ENCODE peak calls at places on chromosomes 5 and 9, in five cellular contexts. One of them, this sample, is unnamed.

GRCh38 chr5:99320461-99320860 is 391.7 kb upstream of the CHD1 start:
- DNase-seq in H1: no peak
- DNase-seq in left ventricle myocardium inferior: no peak
- DNase-seq in choroid plexus epithelial cell: peak
- DNase-seq in AG09309: no peak
- DNase-seq in this sample: peak

GRCh38 chr9:92208693-92209524 is 84.6 kb downstream of the IARS1 start:
- DNase-seq in H1: no peak
- DNase-seq in left ventricle myocardium inferior: no peak
- DNase-seq in choroid plexus epithelial cell: no peak
- DNase-seq in AG09309: no peak
- DNase-seq in this sample: no peak

GRCh38 chr9:132078369-132079356 is 1.0 kb downstream of the MED27 start:
- DNase-seq in H1: no peak
- DNase-seq in left ventricle myocardium inferior: no peak
- DNase-seq in choroid plexus epithelial cell: peak
- DNase-seq in AG09309: no peak
- DNase-seq in this sample: peak

GRCh38 chr5:64190562-64191306 is 25.1 kb downstream of the RNF180 start:
- DNase-seq in H1: no peak
- DNase-seq in left ventricle myocardium inferior: no peak
- DNase-seq in choroid plexus epithelial cell: no peak
- DNase-seq in AG09309: no peak
- DNase-seq in this sample: no peak

GRCh38 chr9:36064448-36065037 is 27.8 kb downstream of the RECK start:
- DNase-seq in H1: no peak
- DNase-seq in left ventricle myocardium inferior: no peak
- DNase-seq in choroid plexus epithelial cell: peak
- DNase-seq in AG09309: no peak
- DNase-seq in this sample: peak

GRCh38 chr5:83149671-83150070 is 72.3 kb downstream of the XRCC4 start:
- DNase-seq in H1: no peak
- DNase-seq in left ventricle myocardium inferior: no peak
- DNase-seq in choroid plexus epithelial cell: peak
- DNase-seq in AG09309: no peak
- DNase-seq in this sample: no peak

GRCh38 chr9:70411930-70412677 is 2.4 kb downstream of the KLF9 start:
- DNase-seq in H1: peak
- DNase-seq in left ventricle myocardium inferior: peak
- DNase-seq in choroid plexus epithelial cell: peak
- DNase-seq in AG09309: no peak
- DNase-seq in this sample: peak

GRCh38 chr5:34474573-34475021 is 181.5 kb upstream of the RAI14 start:
- DNase-seq in H1: no peak
- DNase-seq in left ventricle myocardium inferior: no peak
- DNase-seq in choroid plexus epithelial cell: peak
- DNase-seq in AG09309: peak
- DNase-seq in this sample: peak

GRCh38 chr5:77292026-77292757 is 81.7 kb downstream of the PDE8B start:
- DNase-seq in H1: no peak
- DNase-seq in left ventricle myocardium inferior: no peak
- DNase-seq in choroid plexus epithelial cell: peak
- DNase-seq in AG09309: peak
- DNase-seq in this sample: no peak

GRCh38 chr5:123460296-123460729 is 37.1 kb upstream of the CEP120 start:
- DNase-seq in H1: no peak
- DNase-seq in left ventricle myocardium inferior: no peak
- DNase-seq in choroid plexus epithelial cell: peak
- DNase-seq in AG09309: no peak
- DNase-seq in this sample: peak

GRCh38 chr5:157471709-157472108 is 11.7 kb downstream of the NIPAL4 start:
- DNase-seq in H1: no peak
- DNase-seq in left ventricle myocardium inferior: no peak
- DNase-seq in choroid plexus epithelial cell: peak
- DNase-seq in AG09309: no peak
- DNase-seq in this sample: peak

GRCh38 chr9:34507966-34508365 is 14.8 kb downstream of the ENHO start:
- DNase-seq in H1: no peak
- DNase-seq in left ventricle myocardium inferior: no peak
- DNase-seq in choroid plexus epithelial cell: no peak
- DNase-seq in AG09309: no peak
- DNase-seq in this sample: no peak

GRCh38 chr9:38662763-38663593 is 42.6 kb upstream of the ANKRD18A start:
- DNase-seq in H1: no peak
- DNase-seq in left ventricle myocardium inferior: no peak
- DNase-seq in choroid plexus epithelial cell: peak
- DNase-seq in AG09309: no peak
- DNase-seq in this sample: no peak

GRCh38 chr5:166961028-166961427 is 1330.4 kb upstream of the WWC1 start:
- DNase-seq in H1: no peak
- DNase-seq in left ventricle myocardium inferior: no peak
- DNase-seq in choroid plexus epithelial cell: peak
- DNase-seq in AG09309: no peak
- DNase-seq in this sample: no peak

GRCh38 chr5:180339583-180340183 is 13.5 kb downstream of the GFPT2 start:
- DNase-seq in H1: no peak
- DNase-seq in left ventricle myocardium inferior: no peak
- DNase-seq in choroid plexus epithelial cell: peak
- DNase-seq in AG09309: no peak
- DNase-seq in this sample: no peak

GRCh38 chr9:60545346-60546315 is 368.6 kb upstream of the SPATA31A5 start:
- DNase-seq in H1: no peak
- DNase-seq in left ventricle myocardium inferior: no peak
- DNase-seq in choroid plexus epithelial cell: no peak
- DNase-seq in AG09309: no peak
- DNase-seq in this sample: no peak

GRCh38 chr9:69578026-69578425 is 94.1 kb downstream of the APBA1 start:
- DNase-seq in H1: no peak
- DNase-seq in left ventricle myocardium inferior: peak
- DNase-seq in choroid plexus epithelial cell: no peak
- DNase-seq in AG09309: no peak
- DNase-seq in this sample: no peak

GRCh38 chr5:138770291-138770690 is 17.1 kb downstream of the CTNNA1 start:
- DNase-seq in H1: no peak
- DNase-seq in left ventricle myocardium inferior: no peak
- DNase-seq in choroid plexus epithelial cell: peak
- DNase-seq in AG09309: no peak
- DNase-seq in this sample: no peak

GRCh38 chr9:128122809-128123175 is 4.7 kb downstream of the PTGES2 start:
- DNase-seq in H1: no peak
- DNase-seq in left ventricle myocardium inferior: peak
- DNase-seq in choroid plexus epithelial cell: no peak
- DNase-seq in AG09309: no peak
- DNase-seq in this sample: no peak

GRCh38 chr5:32753051-32753450 is 41.9 kb downstream of the NPR3 start:
- DNase-seq in H1: no peak
- DNase-seq in left ventricle myocardium inferior: no peak
- DNase-seq in choroid plexus epithelial cell: peak
- DNase-seq in AG09309: peak
- DNase-seq in this sample: no peak

GRCh38 chr5:127026166-127026565 is 4.2 kb downstream of the MARCHF3 start:
- DNase-seq in H1: no peak
- DNase-seq in left ventricle myocardium inferior: no peak
- DNase-seq in choroid plexus epithelial cell: no peak
- DNase-seq in AG09309: no peak
- DNase-seq in this sample: no peak

GRCh38 chr9:126024581-126025230 is 277.5 kb downstream of the PBX3 start:
- DNase-seq in H1: no peak
- DNase-seq in left ventricle myocardium inferior: no peak
- DNase-seq in choroid plexus epithelial cell: no peak
- DNase-seq in AG09309: no peak
- DNase-seq in this sample: no peak

GRCh38 chr9:136378171-136379002 is 4.9 kb upstream of the CARD9 start:
- DNase-seq in H1: no peak
- DNase-seq in left ventricle myocardium inferior: no peak
- DNase-seq in choroid plexus epithelial cell: no peak
- DNase-seq in AG09309: no peak
- DNase-seq in this sample: no peak

GRCh38 chr9:89993678-89994630 is 389.1 kb downstream of the GADD45G start:
- DNase-seq in H1: no peak
- DNase-seq in left ventricle myocardium inferior: peak
- DNase-seq in choroid plexus epithelial cell: peak
- DNase-seq in AG09309: no peak
- DNase-seq in this sample: no peak

GRCh38 chr5:72034710-72035109 is 72.6 kb upstream of the MAP1B start:
- DNase-seq in H1: no peak
- DNase-seq in left ventricle myocardium inferior: no peak
- DNase-seq in choroid plexus epithelial cell: no peak
- DNase-seq in AG09309: no peak
- DNase-seq in this sample: no peak

GRCh38 chr9:93679536-93680444 is 103.4 kb downstream of the PHF2 start:
- DNase-seq in H1: no peak
- DNase-seq in left ventricle myocardium inferior: peak
- DNase-seq in choroid plexus epithelial cell: no peak
- DNase-seq in AG09309: no peak
- DNase-seq in this sample: no peak

GRCh38 chr9:104301770-104302169 is 202.3 kb upstream of the OR13F1 start:
- DNase-seq in H1: no peak
- DNase-seq in left ventricle myocardium inferior: no peak
- DNase-seq in choroid plexus epithelial cell: no peak
- DNase-seq in AG09309: no peak
- DNase-seq in this sample: no peak

GRCh38 chr9:18849186-18849724 is 183.8 kb downstream of the SAXO1 start:
- DNase-seq in H1: no peak
- DNase-seq in left ventricle myocardium inferior: no peak
- DNase-seq in choroid plexus epithelial cell: no peak
- DNase-seq in AG09309: no peak
- DNase-seq in this sample: no peak

GRCh38 chr9:133368249-133368881 is 7.5 kb downstream of the SURF4 start:
- DNase-seq in H1: no peak
- DNase-seq in left ventricle myocardium inferior: no peak
- DNase-seq in choroid plexus epithelial cell: peak
- DNase-seq in AG09309: no peak
- DNase-seq in this sample: no peak

GRCh38 chr9:109249615-109250014 is 71.2 kb downstream of the EPB41L4B start:
- DNase-seq in H1: no peak
- DNase-seq in left ventricle myocardium inferior: no peak
- DNase-seq in choroid plexus epithelial cell: no peak
- DNase-seq in AG09309: no peak
- DNase-seq in this sample: no peak

GRCh38 chr9:72586388-72587160 is 65.2 kb downstream of the TMC1 start:
- DNase-seq in H1: no peak
- DNase-seq in left ventricle myocardium inferior: no peak
- DNase-seq in choroid plexus epithelial cell: peak
- DNase-seq in AG09309: peak
- DNase-seq in this sample: peak

GRCh38 chr5:74239268-74239667 is 401.3 kb downstream of the ENC1 start:
- DNase-seq in H1: no peak
- DNase-seq in left ventricle myocardium inferior: no peak
- DNase-seq in choroid plexus epithelial cell: no peak
- DNase-seq in AG09309: no peak
- DNase-seq in this sample: no peak

GRCh38 chr9:97737429-97737828 is 40.3 kb upstream of the XPA start:
- DNase-seq in H1: no peak
- DNase-seq in left ventricle myocardium inferior: no peak
- DNase-seq in choroid plexus epithelial cell: peak
- DNase-seq in AG09309: no peak
- DNase-seq in this sample: no peak
- H3K4me3 ChIP-seq in H1: no peak
- H3K4me3 ChIP-seq in left ventricle myocardium inferior: no peak
- H3K4me3 ChIP-seq in choroid plexus epithelial cell: no peak
- H3K4me3 ChIP-seq in AG09309: no peak
- H3K4me3 ChIP-seq in this sample: no peak

DNA sequence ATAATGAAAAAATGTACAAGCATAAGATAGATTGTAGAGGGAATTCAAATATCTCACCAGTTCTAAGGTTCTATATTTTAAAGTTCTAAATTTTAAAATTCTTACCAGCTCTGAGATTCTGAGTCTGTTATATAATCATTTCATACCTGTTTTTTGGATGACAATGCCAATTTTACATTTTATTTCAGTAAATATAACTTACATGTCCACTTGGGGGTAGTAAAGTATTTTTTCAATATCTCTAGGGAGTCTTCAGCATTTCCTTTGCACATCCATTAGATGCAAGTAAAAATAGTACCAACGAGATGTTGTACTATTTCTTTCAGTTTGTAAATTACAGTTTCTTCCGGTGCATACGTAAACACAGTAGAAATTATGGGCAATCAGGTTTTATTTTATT is 25.7 kb downstream of the NMUR2 start:
- DNase-seq in H1: no peak
- DNase-seq in left ventricle myocardium inferior: no peak
- DNase-seq in choroid plexus epithelial cell: no peak
- DNase-seq in AG09309: no peak
- DNase-seq in this sample: no peak
- TF ChIP-seq CTCF in H1: no peak
- TF ChIP-seq CTCF in left ventricle myocardium inferior: peak
- TF ChIP-seq CTCF in choroid plexus epithelial cell: no peak
- TF ChIP-seq CTCF in AG09309: no peak
- TF ChIP-seq CTCF in this sample: no peak

DNA sequence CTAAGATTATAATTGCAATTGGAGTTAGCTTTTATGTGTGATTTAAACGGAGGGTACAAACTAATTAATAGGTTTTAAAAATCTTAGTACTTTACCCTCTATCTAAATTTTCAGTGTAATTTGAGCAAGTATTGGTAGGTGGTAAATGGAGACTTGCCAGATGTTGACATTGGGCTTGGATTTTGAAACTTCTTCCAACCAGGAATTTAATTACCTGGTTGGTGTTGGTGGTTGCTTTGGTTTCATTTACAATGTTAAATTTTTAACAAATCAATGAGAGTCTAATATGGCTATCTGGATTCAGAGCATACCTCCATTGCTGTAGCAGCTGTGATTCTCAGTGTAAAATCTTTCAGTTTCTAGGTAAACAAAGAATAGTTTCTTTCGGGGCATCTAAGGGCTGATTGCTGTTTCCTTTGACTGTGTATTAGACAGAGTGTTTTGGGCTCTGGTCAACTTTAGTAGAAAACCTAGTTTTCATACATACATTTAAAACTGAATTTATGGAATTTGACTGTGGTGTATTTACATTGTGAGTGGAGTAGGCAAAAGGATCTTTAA is 1.9 kb downstream of the DAPK1 start:
- DNase-seq in H1: no peak
- DNase-seq in left ventricle myocardium inferior: no peak
- DNase-seq in choroid plexus epithelial cell: no peak
- DNase-seq in AG09309: no peak
- DNase-seq in this sample: peak
- H3K4me3 ChIP-seq in H1: peak
- H3K4me3 ChIP-seq in left ventricle myocardium inferior: peak
- H3K4me3 ChIP-seq in choroid plexus epithelial cell: peak
- H3K4me3 ChIP-seq in AG09309: no peak
- H3K4me3 ChIP-seq in this sample: peak

GRCh38 chr5:150289551-150290390 is at the start of gene CAMK2A:
- DNase-seq in H1: no peak
- DNase-seq in left ventricle myocardium inferior: no peak
- DNase-seq in choroid plexus epithelial cell: no peak
- DNase-seq in AG09309: no peak
- DNase-seq in this sample: peak

GRCh38 chr5:150294551-150295071 is 5.0 kb upstream of the CAMK2A start:
- DNase-seq in H1: no peak
- DNase-seq in left ventricle myocardium inferior: no peak
- DNase-seq in choroid plexus epithelial cell: no peak
- DNase-seq in AG09309: no peak
- DNase-seq in this sample: no peak

GRCh38 chr5:150288361-150288760 is 1.2 kb downstream of the CAMK2A start:
- DNase-seq in H1: no peak
- DNase-seq in left ventricle myocardium inferior: no peak
- DNase-seq in choroid plexus epithelial cell: no peak
- DNase-seq in AG09309: no peak
- DNase-seq in this sample: no peak

GRCh38 chr5:150293091-150293941 is 3.7 kb upstream of the CAMK2A start:
- DNase-seq in H1: no peak
- DNase-seq in left ventricle myocardium inferior: no peak
- DNase-seq in choroid plexus epithelial cell: no peak
- DNase-seq in AG09309: no peak
- DNase-seq in this sample: no peak

GRCh38 chr5:150291388-150292385 is 2.1 kb upstream of the CAMK2A start:
- DNase-seq in H1: no peak
- DNase-seq in left ventricle myocardium inferior: no peak
- DNase-seq in choroid plexus epithelial cell: no peak
- DNase-seq in AG09309: no peak
- DNase-seq in this sample: no peak
- TF ChIP-seq CTCF in H1: no peak
- TF ChIP-seq CTCF in left ventricle myocardium inferior: no peak
- TF ChIP-seq CTCF in choroid plexus epithelial cell: no peak
- TF ChIP-seq CTCF in AG09309: no peak
- TF ChIP-seq CTCF in this sample: no peak